ENCODE peak calls at places on chromosomes 13 and 19, in seven cellular contexts. One of them, this sample, is unnamed. For H3K4me1 and H3K9me3, the result is how much of the 10 kb centered on the place peaks cover.

GRCh38 chr19:34220472-34221063 is 33.8 kb upstream of the GARRE1 start:
- DNase-seq in transverse colon: peak
- DNase-seq in naive thymus-derived CD4-positive, alpha-beta T cell: peak
- DNase-seq in left ventricle myocardium inferior: no peak
- DNase-seq in fibroblast of lung: peak
- DNase-seq in left lung: peak
- DNase-seq in psoas muscle: peak
- DNase-seq in this sample: no peak

GRCh38 chr13:33208290-33208990 is 77.1 kb downstream of the STARD13 start:
- DNase-seq in psoas muscle: no peak
- DNase-seq in naive thymus-derived CD4-positive, alpha-beta T cell: no peak
- DNase-seq in left lung: no peak
- DNase-seq in fibroblast of lung: no peak
- DNase-seq in left ventricle myocardium inferior: no peak
- DNase-seq in transverse colon: no peak
- DNase-seq in this sample: no peak

GRCh38 chr13:26046639-26047038 is 5.2 kb downstream of the SHISA2 start:
- DNase-seq in left lung: no peak
- DNase-seq in left ventricle myocardium inferior: no peak
- DNase-seq in transverse colon: no peak
- DNase-seq in naive thymus-derived CD4-positive, alpha-beta T cell: no peak
- DNase-seq in psoas muscle: no peak
- DNase-seq in fibroblast of lung: no peak
- DNase-seq in this sample: no peak

GRCh38 chr19:35609881-35610353 is 2.6 kb upstream of the HAUS5 start:
- DNase-seq in fibroblast of lung: no peak
- DNase-seq in naive thymus-derived CD4-positive, alpha-beta T cell: no peak
- DNase-seq in left lung: no peak
- DNase-seq in psoas muscle: no peak
- DNase-seq in transverse colon: no peak
- DNase-seq in left ventricle myocardium inferior: no peak
- DNase-seq in this sample: no peak

GRCh38 chr19:58338825-58339558 is 12.2 kb downstream of the ZSCAN22 start:
- DNase-seq in left lung: no peak
- DNase-seq in transverse colon: no peak
- DNase-seq in left ventricle myocardium inferior: no peak
- DNase-seq in naive thymus-derived CD4-positive, alpha-beta T cell: no peak
- DNase-seq in psoas muscle: no peak
- DNase-seq in fibroblast of lung: no peak
- DNase-seq in this sample: peak

GRCh38 chr19:2834294-2834871 is 6.9 kb upstream of the ZNF555 start:
- DNase-seq in left lung: no peak
- DNase-seq in naive thymus-derived CD4-positive, alpha-beta T cell: no peak
- DNase-seq in left ventricle myocardium inferior: no peak
- DNase-seq in psoas muscle: no peak
- DNase-seq in fibroblast of lung: peak
- DNase-seq in transverse colon: no peak
- DNase-seq in this sample: no peak

GRCh38 chr19:3958836-3959765 is 11.8 kb downstream of the DAPK3 start:
- DNase-seq in left lung: no peak
- DNase-seq in fibroblast of lung: no peak
- DNase-seq in psoas muscle: no peak
- DNase-seq in transverse colon: no peak
- DNase-seq in left ventricle myocardium inferior: no peak
- DNase-seq in naive thymus-derived CD4-positive, alpha-beta T cell: no peak
- DNase-seq in this sample: no peak

GRCh38 chr19:2578391-2578826 is 102.5 kb downstream of the GADD45B start:
- DNase-seq in left lung: peak
- DNase-seq in transverse colon: peak
- DNase-seq in psoas muscle: no peak
- DNase-seq in fibroblast of lung: peak
- DNase-seq in left ventricle myocardium inferior: peak
- DNase-seq in naive thymus-derived CD4-positive, alpha-beta T cell: no peak
- DNase-seq in this sample: no peak

GRCh38 chr19:47107201-47107952 is 6.2 kb downstream of the ZC3H4 start:
- DNase-seq in left ventricle myocardium inferior: no peak
- DNase-seq in psoas muscle: no peak
- DNase-seq in left lung: no peak
- DNase-seq in fibroblast of lung: peak
- DNase-seq in naive thymus-derived CD4-positive, alpha-beta T cell: peak
- DNase-seq in transverse colon: no peak
- DNase-seq in this sample: no peak

GRCh38 chr19:38736413-38737280 is 7.6 kb downstream of the CAPN12 start:
- DNase-seq in naive thymus-derived CD4-positive, alpha-beta T cell: peak
- DNase-seq in psoas muscle: no peak
- DNase-seq in left ventricle myocardium inferior: no peak
- DNase-seq in fibroblast of lung: no peak
- DNase-seq in left lung: peak
- DNase-seq in transverse colon: peak
- DNase-seq in this sample: peak

GRCh38 chr13:52879950-52880650 is 31.7 kb upstream of the PCDH8 start:
- DNase-seq in left lung: no peak
- DNase-seq in naive thymus-derived CD4-positive, alpha-beta T cell: no peak
- DNase-seq in left ventricle myocardium inferior: no peak
- DNase-seq in psoas muscle: no peak
- DNase-seq in fibroblast of lung: no peak
- DNase-seq in transverse colon: no peak
- DNase-seq in this sample: no peak

GRCh38 chr13:23561261-23561660 is 9.0 kb upstream of the TNFRSF19 start:
- DNase-seq in naive thymus-derived CD4-positive, alpha-beta T cell: no peak
- DNase-seq in psoas muscle: no peak
- DNase-seq in left lung: no peak
- DNase-seq in transverse colon: no peak
- DNase-seq in left ventricle myocardium inferior: no peak
- DNase-seq in fibroblast of lung: no peak
- DNase-seq in this sample: no peak

GRCh38 chr19:38862321-38863059 is 12.7 kb upstream of the HNRNPL start:
- DNase-seq in left lung: no peak
- DNase-seq in fibroblast of lung: peak
- DNase-seq in left ventricle myocardium inferior: no peak
- DNase-seq in transverse colon: peak
- DNase-seq in psoas muscle: peak
- DNase-seq in naive thymus-derived CD4-positive, alpha-beta T cell: no peak
- DNase-seq in this sample: no peak

GRCh38 chr19:21463449-21464105 is 41.8 kb upstream of the ZNF429 start:
- DNase-seq in fibroblast of lung: peak
- DNase-seq in psoas muscle: no peak
- DNase-seq in left ventricle myocardium inferior: peak
- DNase-seq in left lung: peak
- DNase-seq in naive thymus-derived CD4-positive, alpha-beta T cell: peak
- DNase-seq in transverse colon: peak
- DNase-seq in this sample: peak

GRCh38 chr13:72126424-72126823 is 259.4 kb upstream of the DACH1 start:
- DNase-seq in psoas muscle: no peak
- DNase-seq in naive thymus-derived CD4-positive, alpha-beta T cell: no peak
- DNase-seq in transverse colon: no peak
- DNase-seq in fibroblast of lung: peak
- DNase-seq in left lung: no peak
- DNase-seq in left ventricle myocardium inferior: no peak
- DNase-seq in this sample: no peak

GRCh38 chr13:77026783-77027621 is at the start of gene FBXL3:
- DNase-seq in fibroblast of lung: peak
- DNase-seq in naive thymus-derived CD4-positive, alpha-beta T cell: peak
- DNase-seq in psoas muscle: peak
- DNase-seq in left ventricle myocardium inferior: peak
- DNase-seq in left lung: peak
- DNase-seq in transverse colon: peak
- DNase-seq in this sample: peak

DNA sequence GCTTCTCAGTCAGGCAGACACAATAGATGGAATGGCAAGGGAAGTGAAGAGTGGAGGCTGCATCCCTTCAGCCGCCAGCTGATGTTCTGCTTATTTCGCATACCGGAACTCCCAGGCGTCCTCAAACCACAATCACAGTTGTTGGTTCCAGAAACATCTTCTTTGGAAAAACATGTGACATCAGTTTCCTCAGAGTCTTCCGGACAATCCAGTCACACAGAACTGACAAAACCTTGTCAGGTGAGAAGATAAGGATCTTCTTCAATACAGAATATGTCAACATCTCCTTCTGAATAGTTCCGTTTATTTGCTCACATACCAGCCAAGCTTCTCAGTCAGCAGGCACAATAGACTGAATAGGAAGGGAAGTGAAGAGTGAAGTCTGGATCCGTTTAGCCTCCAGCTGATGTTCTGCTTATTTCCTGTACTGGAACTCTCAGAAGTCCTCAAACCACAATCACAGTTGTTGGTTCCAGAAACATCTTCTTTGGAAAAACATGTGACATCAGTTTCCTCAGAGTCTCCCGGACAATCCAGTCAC is 45.1 kb upstream of the CEACAM21 start:
- DNase-seq in left ventricle myocardium inferior: no peak
- DNase-seq in naive thymus-derived CD4-positive, alpha-beta T cell: peak
- DNase-seq in psoas muscle: no peak
- DNase-seq in transverse colon: no peak
- DNase-seq in fibroblast of lung: no peak
- DNase-seq in left lung: peak
- DNase-seq in this sample: no peak
- H3K4me1 ChIP-seq in left ventricle myocardium inferior: under half
- H3K4me1 ChIP-seq in naive thymus-derived CD4-positive, alpha-beta T cell: under half
- H3K4me1 ChIP-seq in psoas muscle: under half
- H3K4me1 ChIP-seq in transverse colon: under half
- H3K4me1 ChIP-seq in fibroblast of lung: under half
- H3K4me1 ChIP-seq in left lung: half or more
- H3K4me1 ChIP-seq in this sample: half or more

GRCh38 chr19:37082307-37082706 is 4.1 kb downstream of the ZNF420 start:
- DNase-seq in transverse colon: no peak
- DNase-seq in fibroblast of lung: no peak
- DNase-seq in left lung: no peak
- DNase-seq in naive thymus-derived CD4-positive, alpha-beta T cell: no peak
- DNase-seq in psoas muscle: no peak
- DNase-seq in left ventricle myocardium inferior: no peak
- DNase-seq in this sample: no peak

DNA sequence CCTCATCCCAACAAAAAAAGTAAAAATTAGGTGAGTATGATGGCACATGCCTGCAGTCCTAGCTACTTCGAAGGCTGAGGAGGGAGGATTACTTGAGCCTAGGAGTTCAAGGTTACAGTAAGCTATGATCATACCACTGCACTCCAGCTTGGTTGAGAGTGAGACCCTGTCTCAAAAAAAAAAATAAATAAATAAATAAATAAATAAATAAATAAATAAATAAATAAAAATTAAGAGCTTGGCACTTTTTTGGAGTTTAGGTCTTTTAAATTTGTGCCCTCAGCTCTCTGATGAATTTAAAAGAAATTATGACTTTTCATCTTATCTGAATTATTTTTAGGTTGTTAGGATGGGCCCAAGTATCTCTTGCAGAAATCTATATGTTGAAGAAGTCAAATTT is 8.9 kb downstream of the ZNF420 start:
- DNase-seq in transverse colon: no peak
- DNase-seq in naive thymus-derived CD4-positive, alpha-beta T cell: no peak
- DNase-seq in left ventricle myocardium inferior: no peak
- DNase-seq in fibroblast of lung: no peak
- DNase-seq in left lung: no peak
- DNase-seq in psoas muscle: no peak
- DNase-seq in this sample: no peak
- H3K9me3 ChIP-seq in transverse colon: half or more
- H3K9me3 ChIP-seq in naive thymus-derived CD4-positive, alpha-beta T cell: under half
- H3K9me3 ChIP-seq in left ventricle myocardium inferior: half or more
- H3K9me3 ChIP-seq in fibroblast of lung: under half
- H3K9me3 ChIP-seq in left lung: under half
- H3K9me3 ChIP-seq in psoas muscle: half or more
- H3K9me3 ChIP-seq in this sample: half or more

GRCh38 chr13:28623782-28624706 is 34.9 kb upstream of the POMP start:
- DNase-seq in transverse colon: no peak
- DNase-seq in left lung: no peak
- DNase-seq in fibroblast of lung: no peak
- DNase-seq in psoas muscle: no peak
- DNase-seq in left ventricle myocardium inferior: no peak
- DNase-seq in naive thymus-derived CD4-positive, alpha-beta T cell: no peak
- DNase-seq in this sample: no peak

GRCh38 chr13:28621439-28621838 is 37.5 kb upstream of the POMP start:
- DNase-seq in left lung: no peak
- DNase-seq in naive thymus-derived CD4-positive, alpha-beta T cell: no peak
- DNase-seq in psoas muscle: no peak
- DNase-seq in left ventricle myocardium inferior: no peak
- DNase-seq in fibroblast of lung: no peak
- DNase-seq in transverse colon: no peak
- DNase-seq in this sample: no peak

GRCh38 chr13:28620011-28620830 is 38.7 kb upstream of the POMP start:
- DNase-seq in left lung: no peak
- DNase-seq in transverse colon: no peak
- DNase-seq in left ventricle myocardium inferior: no peak
- DNase-seq in fibroblast of lung: no peak
- DNase-seq in naive thymus-derived CD4-positive, alpha-beta T cell: no peak
- DNase-seq in psoas muscle: no peak
- DNase-seq in this sample: no peak

GRCh38 chr13:28624707-28625432 is 34.1 kb upstream of the POMP start:
- DNase-seq in left ventricle myocardium inferior: no peak
- DNase-seq in fibroblast of lung: no peak
- DNase-seq in left lung: no peak
- DNase-seq in transverse colon: no peak
- DNase-seq in psoas muscle: no peak
- DNase-seq in naive thymus-derived CD4-positive, alpha-beta T cell: no peak
- DNase-seq in this sample: no peak

DNA sequence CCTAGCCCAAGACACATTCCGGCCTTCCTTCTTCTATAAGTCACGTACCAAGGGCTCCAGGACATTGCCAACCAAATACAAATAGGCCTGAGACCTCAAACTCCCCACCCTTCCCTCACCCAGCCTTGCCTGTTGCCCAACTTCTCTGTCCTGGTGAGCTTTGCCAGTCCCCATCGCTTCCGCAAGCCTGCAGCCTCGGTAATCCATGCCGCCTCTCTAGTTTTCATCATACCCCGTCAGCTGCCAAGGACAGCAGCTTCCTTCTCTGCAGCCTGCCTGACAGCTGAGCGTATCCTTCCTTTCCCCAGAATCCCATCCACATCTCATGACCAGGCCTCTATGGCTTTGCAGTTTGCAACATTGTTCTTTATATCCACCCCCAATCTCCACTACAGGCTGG is 36.6 kb upstream of the POMP start:
- DNase-seq in left ventricle myocardium inferior: peak
- DNase-seq in transverse colon: peak
- DNase-seq in psoas muscle: peak
- DNase-seq in fibroblast of lung: no peak
- DNase-seq in naive thymus-derived CD4-positive, alpha-beta T cell: no peak
- DNase-seq in left lung: peak
- DNase-seq in this sample: peak
- H3K4me1 ChIP-seq in left ventricle myocardium inferior: under half
- H3K4me1 ChIP-seq in transverse colon: under half
- H3K4me1 ChIP-seq in psoas muscle: under half
- H3K4me1 ChIP-seq in fibroblast of lung: under half
- H3K4me1 ChIP-seq in naive thymus-derived CD4-positive, alpha-beta T cell: under half
- H3K4me1 ChIP-seq in left lung: under half
- H3K4me1 ChIP-seq in this sample: under half

DNA sequence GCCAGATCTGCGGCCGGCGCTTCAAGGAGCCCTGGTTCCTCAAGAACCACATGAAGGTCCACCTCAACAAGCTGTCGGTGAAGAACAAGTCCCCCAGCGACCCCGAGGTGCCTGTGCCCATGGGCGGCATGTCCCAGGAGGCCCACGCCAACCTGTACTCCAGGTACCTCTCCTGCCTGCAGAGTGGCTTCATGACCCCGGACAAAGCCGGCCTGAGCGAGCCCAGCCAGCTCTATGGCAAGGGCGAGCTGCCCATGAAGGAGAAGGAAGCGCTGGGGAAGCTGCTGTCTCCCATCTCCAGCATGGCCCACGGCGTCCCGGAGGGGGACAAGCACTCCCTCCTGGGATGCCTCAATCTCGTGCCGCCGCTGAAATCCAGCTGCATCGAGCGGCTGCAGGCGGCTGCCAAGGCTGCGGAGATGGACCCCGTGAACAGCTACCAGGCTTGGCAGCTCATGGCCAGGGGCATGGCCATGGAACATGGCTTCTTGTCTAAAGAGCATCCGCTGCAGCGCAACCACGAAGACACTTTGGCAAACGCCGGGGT is 72.6 kb downstream of the ZNF536 start:
- DNase-seq in left lung: no peak
- DNase-seq in psoas muscle: no peak
- DNase-seq in fibroblast of lung: no peak
- DNase-seq in left ventricle myocardium inferior: no peak
- DNase-seq in transverse colon: no peak
- DNase-seq in naive thymus-derived CD4-positive, alpha-beta T cell: no peak
- DNase-seq in this sample: no peak
- H3K9me3 ChIP-seq in left lung: under half
- H3K9me3 ChIP-seq in psoas muscle: under half
- H3K9me3 ChIP-seq in fibroblast of lung: under half
- H3K9me3 ChIP-seq in left ventricle myocardium inferior: under half
- H3K9me3 ChIP-seq in transverse colon: under half
- H3K9me3 ChIP-seq in naive thymus-derived CD4-positive, alpha-beta T cell: under half
- H3K9me3 ChIP-seq in this sample: under half